ENCODE peak calls at places on chromosomes 4 and X, in four cellular contexts. A is SK-N-SH, J is HepG2, H is K562. Q is an unnamed sample.
A peak's percentile ranks its signal among the peaks of the same experiment; 100 is the strongest.

GRCh38 chrX:148871422-148872152 is 371.2 kb downstream of the AFF2 start:
- DNase-seq in H (no peak), J (no peak), A (no peak), Q (no peak)

GRCh38 chrX:38654302-38654701 is 93.0 kb downstream of the TSPAN7 start:
- DNase-seq in H (peak; percentile 58), J (peak; percentile 36), A (peak; percentile 35), Q (no peak)

GRCh38 chrX:84340981-84341380 is 153.0 kb upstream of the RPS6KA6 start:
- DNase-seq in A (no peak), H (no peak), J (no peak), Q (no peak)

GRCh38 chrX:47239199-47239598 is 6.4 kb downstream of the USP11 start:
- DNase-seq in H (no peak), A (no peak), J (no peak), Q (no peak)

GRCh38 chrX:129769467-129770154 is 10.1 kb upstream of the SASH3 start:
- DNase-seq in H (no peak), A (no peak), J (no peak), Q (peak; percentile 50)

GRCh38 chr4:43379001-43379400 is 486.5 kb downstream of the GRXCR1 start:
- DNase-seq in A (no peak), J (no peak), H (no peak), Q (no peak)

GRCh38 chr4:75069493-75070074 is 136.7 kb downstream of the PARM1 start:
- DNase-seq in A (no peak), H (no peak), J (no peak), Q (no peak)

GRCh38 chrX:123422875-123423274 is 238.8 kb downstream of the GRIA3 start:
- DNase-seq in H (peak; percentile 24), A (peak; percentile 14), J (peak; percentile 1), Q (no peak)

GRCh38 chr4:2402941-2403340 is 15.5 kb downstream of the ZFYVE28 start:
- DNase-seq in H (no peak), A (no peak), J (no peak), Q (no peak)

GRCh38 chrX:5916945-5917344 is 311.7 kb downstream of the NLGN4X start:
- DNase-seq in J (no peak), H (no peak), A (no peak), Q (no peak)

GRCh38 chrX:9785944-9786741 is at the start of gene SHROOM2:
- DNase-seq in H (no peak), A (peak; percentile 72), J (no peak), Q (no peak)

GRCh38 chr4:1542516-1543320 is 136.5 kb upstream of the NKX1-1 start:
- DNase-seq in A (no peak), H (no peak), J (peak; percentile 35), Q (no peak)

GRCh38 chrX:17580529-17581155 is 156.7 kb upstream of the SCML1 start:
- DNase-seq in H (no peak), A (no peak), J (no peak), Q (no peak)

GRCh38 chrX:31280580-31280979 is 208.7 kb upstream of the FTHL17 start:
- DNase-seq in J (no peak), A (no peak), H (no peak), Q (no peak)

GRCh38 chr4:4640692-4641091 is 98.8 kb upstream of the STX18 start:
- DNase-seq in H (no peak), A (peak; percentile 41), J (peak; percentile 86), Q (no peak)

GRCh38 chr4:61572160-61572559 is 372.0 kb downstream of the ADGRL3 start:
- DNase-seq in H (no peak), J (no peak), A (no peak), Q (no peak)

GRCh38 chr4:149291463-149291862 is 524.2 kb downstream of the IQCM start:
- DNase-seq in H (no peak), J (no peak), A (no peak), Q (no peak)

GRCh38 chrX:130173190-130173895 is 1.6 kb downstream of the RAB33A start:
- DNase-seq in J (no peak), H (peak; percentile 89), A (no peak), Q (no peak)

DNA sequence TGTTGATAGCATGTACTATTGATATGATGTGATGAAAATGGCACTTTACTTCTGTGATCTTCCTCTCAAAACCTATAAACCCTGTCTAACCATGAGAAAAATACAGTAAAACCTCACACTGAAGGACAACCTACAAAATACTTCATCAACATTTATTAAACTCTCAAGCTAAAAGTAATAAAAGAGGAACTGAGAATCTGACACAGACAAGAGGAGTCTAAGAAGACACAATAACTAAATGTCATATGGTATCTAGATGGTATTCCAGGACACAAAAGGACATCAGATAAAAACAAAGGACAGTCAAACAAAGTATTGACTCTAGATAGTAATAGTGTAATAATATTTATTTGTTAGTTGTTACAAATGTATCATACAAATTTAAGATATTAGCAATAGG is 655.3 kb downstream of the SH3BGRL start:
- DNase-seq in J (no peak), H (no peak), A (no peak), Q (no peak)
- TF ChIP-seq TAF1 in J (no peak), H (no peak), A (no peak), Q (no peak)

DNA sequence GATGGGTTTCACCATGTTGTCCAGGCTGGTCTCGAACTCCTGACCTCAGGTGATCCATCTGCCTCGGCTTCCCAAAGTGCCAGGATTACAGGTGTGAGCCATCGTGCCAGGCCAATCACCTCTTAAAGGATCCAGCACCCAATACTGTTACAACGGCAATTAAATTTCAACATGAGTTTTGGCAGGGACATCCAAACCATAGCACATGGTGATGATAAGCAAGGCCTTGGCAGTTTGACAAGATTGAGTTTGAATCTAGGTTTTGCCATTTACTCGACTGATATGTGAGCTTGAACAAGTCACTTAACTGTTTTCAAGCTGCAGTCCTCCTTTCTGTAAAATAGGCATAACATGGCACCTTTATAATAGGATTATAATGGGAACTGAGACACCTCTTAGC is 84.1 kb downstream of the GPR82 start:
- DNase-seq in A (no peak), J (no peak), H (no peak), Q (no peak)
- TF ChIP-seq POLR2AphosphoS5 in A (no peak), J (no peak), H (no peak), Q (no peak)

GRCh38 chr4:7559316-7559715 is 124.6 kb upstream of the PSAPL1 start:
- DNase-seq in J (no peak), H (no peak), A (no peak), Q (no peak)

GRCh38 chr4:7558436-7558835 is 123.7 kb upstream of the PSAPL1 start:
- DNase-seq in H (no peak), A (no peak), J (no peak), Q (no peak)

GRCh38 chr4:7556558-7556957 is 121.8 kb upstream of the PSAPL1 start:
- DNase-seq in H (no peak), J (no peak), A (no peak), Q (no peak)

GRCh38 chr4:7559741-7560376 is 125.1 kb upstream of the PSAPL1 start:
- DNase-seq in H (no peak), J (peak; percentile 13), A (no peak), Q (no peak)

DNA sequence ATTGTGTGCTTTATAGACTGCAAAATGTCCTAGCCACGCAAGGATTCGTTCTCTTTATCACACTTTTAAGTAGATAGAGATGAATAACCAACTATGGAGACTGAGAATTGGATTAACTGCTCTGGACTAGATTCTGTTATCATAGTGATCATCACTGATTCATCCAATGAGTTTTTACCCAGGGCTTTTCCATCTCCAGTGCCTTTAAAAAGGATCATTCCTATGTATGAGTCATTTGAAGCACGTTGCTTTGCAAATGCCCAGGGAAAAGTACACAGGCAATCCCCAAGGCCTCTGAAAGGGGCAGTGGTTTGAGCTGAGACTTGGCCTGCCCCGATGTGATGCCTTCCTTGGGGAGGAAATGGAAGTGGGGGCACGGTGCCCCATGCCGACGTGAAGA is 122.7 kb upstream of the PSAPL1 start:
- DNase-seq in A (no peak), J (peak; percentile 21), H (no peak), Q (no peak)
- TF ChIP-seq TAF1 in A (no peak), J (no peak), H (no peak), Q (no peak)

GRCh38 chr4:173182403-173182802 is 13.8 kb downstream of the GALNT7 start:
- DNase-seq in H (no peak), J (no peak), A (no peak), Q (no peak)
- TF ChIP-seq POLR2AphosphoS5 in H (no peak), J (no peak), A (peak; percentile 40), Q (no peak)

DNA sequence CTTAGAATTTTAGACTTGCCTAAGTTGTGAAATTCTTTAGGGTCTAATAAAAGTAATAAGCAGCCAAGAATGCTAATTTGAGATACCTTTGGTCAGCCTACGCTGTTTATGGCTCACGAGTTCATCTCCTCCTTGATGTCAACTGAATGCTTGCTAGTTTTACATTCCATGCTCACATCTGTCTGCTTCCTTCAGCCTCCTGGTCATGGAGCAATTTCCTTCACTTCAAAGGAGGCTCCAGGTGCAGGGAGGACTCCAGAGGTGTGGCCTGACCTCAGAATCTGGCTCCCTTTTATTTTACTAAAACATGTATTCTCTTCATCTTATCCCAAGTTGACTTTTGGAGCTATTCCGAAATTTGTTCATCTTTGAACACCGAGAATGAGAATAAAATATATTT is 23.3 kb upstream of the LNX1 start:
- DNase-seq in H (peak; percentile 15), A (no peak), J (no peak), Q (no peak)
- TF ChIP-seq TAF1 in H (no peak), A (no peak), J (no peak), Q (no peak)

DNA sequence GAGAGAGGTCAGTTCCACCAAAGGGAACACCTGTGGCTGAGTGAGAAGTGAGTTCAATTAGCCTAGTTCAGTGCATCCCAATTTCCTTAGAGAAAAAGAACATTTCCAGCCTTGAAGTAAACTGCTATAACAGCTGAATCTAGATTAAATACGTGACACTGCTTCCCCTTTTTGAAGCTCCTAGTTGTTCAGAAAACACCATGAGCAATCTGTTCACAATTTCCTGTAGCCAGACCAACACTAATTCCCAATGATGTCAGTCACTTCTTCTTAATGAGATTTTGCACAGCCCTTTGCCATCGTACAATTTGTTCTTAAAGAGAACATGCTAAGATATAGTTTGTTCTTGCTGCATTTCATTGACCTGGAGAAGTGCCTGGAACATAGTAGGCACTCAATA is 144.6 kb upstream of the EDNRA start:
- DNase-seq in J (no peak), A (no peak), H (no peak), Q (no peak)
- TF ChIP-seq POLR2AphosphoS5 in J (no peak), A (no peak), H (no peak), Q (no peak)

DNA sequence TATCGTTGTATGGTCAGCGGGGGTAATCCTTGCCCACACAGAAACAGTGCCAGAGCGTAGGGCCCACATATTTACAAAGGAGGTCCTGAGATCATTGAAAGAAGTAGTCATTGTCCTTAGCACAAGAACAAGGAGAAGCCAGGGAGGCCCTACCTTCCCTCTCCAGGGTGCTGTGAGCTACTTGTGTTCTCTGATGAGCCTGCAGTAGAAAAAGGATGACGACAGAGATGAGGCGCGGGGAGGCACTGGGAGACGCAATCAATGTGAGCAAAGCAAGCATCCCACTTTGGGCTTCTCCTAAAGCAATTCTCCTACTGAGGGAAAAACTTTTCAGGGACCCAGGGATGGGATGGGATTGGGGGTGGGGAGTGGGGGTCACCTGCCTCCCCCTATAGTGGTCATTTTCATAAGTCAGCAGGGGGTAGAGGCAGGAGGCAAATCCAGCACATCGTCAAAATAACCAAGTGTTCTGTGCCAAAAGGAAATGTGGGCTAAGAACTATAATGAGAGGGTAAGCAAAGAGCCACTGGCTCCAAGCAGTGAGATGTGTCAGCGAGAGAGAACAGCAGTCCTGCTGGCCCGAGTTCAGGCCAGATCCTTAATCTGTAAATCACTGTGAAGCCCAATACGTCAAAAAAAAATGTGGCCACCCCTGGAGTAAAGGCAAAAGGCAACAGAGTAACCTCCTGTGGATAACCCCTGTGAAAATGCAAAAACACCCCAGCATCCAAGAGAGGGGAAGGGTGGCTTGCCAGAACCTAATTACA is 136.7 kb upstream of the HHIP start:
- DNase-seq in A (peak; percentile 1), H (no peak), J (no peak), Q (no peak)
- TF ChIP-seq TAF1 in A (no peak), H (no peak), J (no peak), Q (no peak)

Q was measured in GM12891.